ENCODE peak calls at places on chromosome 14, in nine cellular contexts. One of them, this sample, is unnamed.

GRCh38 chr14:57962293-57962996 is 96.6 kb upstream of the SLC35F4 start:
- ATAC-seq in PC-3: peak; percentile 35
- ATAC-seq in A549: no peak
- ATAC-seq in natural killer cell: no peak
- ATAC-seq in stimulated activated effector memory CD8-positive, alpha-beta T cell treated with anti-CD3 and anti-CD28 coated beads, Interleukin-12 subunit alpha, Interleukin-12 subunit beta, amount 100 ng/mL, for 72 hours: no peak
- ATAC-seq in left colon: no peak
- ATAC-seq in lung: no peak
- ATAC-seq in DND-41: no peak
- ATAC-seq in left ventricle myocardium superior: peak; percentile 34
- ATAC-seq in this sample: no peak

GRCh38 chr14:43135877-43136411 is 1371.1 kb downstream of the FSCB start:
- ATAC-seq in PC-3: no peak
- ATAC-seq in A549: no peak
- ATAC-seq in natural killer cell: no peak
- ATAC-seq in stimulated activated effector memory CD8-positive, alpha-beta T cell treated with anti-CD3 and anti-CD28 coated beads, Interleukin-12 subunit alpha, Interleukin-12 subunit beta, amount 100 ng/mL, for 72 hours: no peak
- ATAC-seq in left colon: no peak
- ATAC-seq in lung: no peak
- ATAC-seq in DND-41: no peak
- ATAC-seq in left ventricle myocardium superior: no peak
- ATAC-seq in this sample: no peak

GRCh38 chr14:23167006-23167847 is 16.2 kb downstream of the SLC7A8 start:
- ATAC-seq in PC-3: no peak
- ATAC-seq in A549: no peak
- ATAC-seq in natural killer cell: no peak
- ATAC-seq in stimulated activated effector memory CD8-positive, alpha-beta T cell treated with anti-CD3 and anti-CD28 coated beads, Interleukin-12 subunit alpha, Interleukin-12 subunit beta, amount 100 ng/mL, for 72 hours: no peak
- ATAC-seq in left colon: peak; percentile 66
- ATAC-seq in lung: no peak
- ATAC-seq in DND-41: no peak
- ATAC-seq in left ventricle myocardium superior: no peak
- ATAC-seq in this sample: no peak

GRCh38 chr14:64411001-64411400 is 22.8 kb downstream of the MTHFD1 start:
- ATAC-seq in PC-3: no peak
- ATAC-seq in A549: no peak
- ATAC-seq in natural killer cell: no peak
- ATAC-seq in stimulated activated effector memory CD8-positive, alpha-beta T cell treated with anti-CD3 and anti-CD28 coated beads, Interleukin-12 subunit alpha, Interleukin-12 subunit beta, amount 100 ng/mL, for 72 hours: no peak
- ATAC-seq in left colon: no peak
- ATAC-seq in lung: no peak
- ATAC-seq in DND-41: no peak
- ATAC-seq in left ventricle myocardium superior: no peak
- ATAC-seq in this sample: no peak

GRCh38 chr14:94144765-94145164 is 15.4 kb upstream of the IFI27L2 start:
- ATAC-seq in PC-3: no peak
- ATAC-seq in A549: no peak
- ATAC-seq in natural killer cell: no peak
- ATAC-seq in stimulated activated effector memory CD8-positive, alpha-beta T cell treated with anti-CD3 and anti-CD28 coated beads, Interleukin-12 subunit alpha, Interleukin-12 subunit beta, amount 100 ng/mL, for 72 hours: no peak
- ATAC-seq in left colon: no peak
- ATAC-seq in lung: no peak
- ATAC-seq in DND-41: peak; percentile 72
- ATAC-seq in left ventricle myocardium superior: no peak
- ATAC-seq in this sample: no peak

GRCh38 chr14:23324455-23324846 is 3.2 kb downstream of the PABPN1 start:
- ATAC-seq in PC-3: no peak
- ATAC-seq in A549: no peak
- ATAC-seq in natural killer cell: no peak
- ATAC-seq in stimulated activated effector memory CD8-positive, alpha-beta T cell treated with anti-CD3 and anti-CD28 coated beads, Interleukin-12 subunit alpha, Interleukin-12 subunit beta, amount 100 ng/mL, for 72 hours: no peak
- ATAC-seq in left colon: no peak
- ATAC-seq in lung: no peak
- ATAC-seq in DND-41: no peak
- ATAC-seq in left ventricle myocardium superior: no peak
- ATAC-seq in this sample: no peak

GRCh38 chr14:92247937-92248336 is 75.0 kb upstream of the SLC24A4 start:
- ATAC-seq in PC-3: no peak
- ATAC-seq in A549: no peak
- ATAC-seq in natural killer cell: no peak
- ATAC-seq in stimulated activated effector memory CD8-positive, alpha-beta T cell treated with anti-CD3 and anti-CD28 coated beads, Interleukin-12 subunit alpha, Interleukin-12 subunit beta, amount 100 ng/mL, for 72 hours: no peak
- ATAC-seq in left colon: no peak
- ATAC-seq in lung: no peak
- ATAC-seq in DND-41: no peak
- ATAC-seq in left ventricle myocardium superior: peak; percentile 19
- ATAC-seq in this sample: no peak

GRCh38 chr14:74641581-74641980 is 29.5 kb upstream of the LTBP2 start:
- ATAC-seq in PC-3: no peak
- ATAC-seq in A549: no peak
- ATAC-seq in natural killer cell: no peak
- ATAC-seq in stimulated activated effector memory CD8-positive, alpha-beta T cell treated with anti-CD3 and anti-CD28 coated beads, Interleukin-12 subunit alpha, Interleukin-12 subunit beta, amount 100 ng/mL, for 72 hours: no peak
- ATAC-seq in left colon: no peak
- ATAC-seq in lung: no peak
- ATAC-seq in DND-41: no peak
- ATAC-seq in left ventricle myocardium superior: peak; percentile 24
- ATAC-seq in this sample: no peak

GRCh38 chr14:75519826-75520692 is 2.2 kb upstream of the BATF start:
- ATAC-seq in PC-3: peak; percentile 85
- ATAC-seq in A549: peak; percentile 44
- ATAC-seq in natural killer cell: no peak
- ATAC-seq in stimulated activated effector memory CD8-positive, alpha-beta T cell treated with anti-CD3 and anti-CD28 coated beads, Interleukin-12 subunit alpha, Interleukin-12 subunit beta, amount 100 ng/mL, for 72 hours: peak; percentile 56
- ATAC-seq in left colon: no peak
- ATAC-seq in lung: no peak
- ATAC-seq in DND-41: no peak
- ATAC-seq in left ventricle myocardium superior: no peak
- ATAC-seq in this sample: no peak

GRCh38 chr14:29016050-29016900 is 249.7 kb downstream of the FOXG1 start:
- ATAC-seq in PC-3: peak; percentile 70
- ATAC-seq in A549: peak; percentile 43
- ATAC-seq in natural killer cell: no peak
- ATAC-seq in stimulated activated effector memory CD8-positive, alpha-beta T cell treated with anti-CD3 and anti-CD28 coated beads, Interleukin-12 subunit alpha, Interleukin-12 subunit beta, amount 100 ng/mL, for 72 hours: no peak
- ATAC-seq in left colon: no peak
- ATAC-seq in lung: peak; percentile 34
- ATAC-seq in DND-41: peak; percentile 44
- ATAC-seq in left ventricle myocardium superior: no peak
- ATAC-seq in this sample: no peak

GRCh38 chr14:64770751-64771150 is 66.5 kb downstream of the PLEKHG3 start:
- ATAC-seq in PC-3: no peak
- ATAC-seq in A549: no peak
- ATAC-seq in natural killer cell: no peak
- ATAC-seq in stimulated activated effector memory CD8-positive, alpha-beta T cell treated with anti-CD3 and anti-CD28 coated beads, Interleukin-12 subunit alpha, Interleukin-12 subunit beta, amount 100 ng/mL, for 72 hours: no peak
- ATAC-seq in left colon: no peak
- ATAC-seq in lung: no peak
- ATAC-seq in DND-41: no peak
- ATAC-seq in left ventricle myocardium superior: no peak
- ATAC-seq in this sample: no peak

GRCh38 chr14:99737956-99738667 is 54.0 kb downstream of the CYP46A1 start:
- ATAC-seq in PC-3: peak; percentile 71
- ATAC-seq in A549: peak; percentile 55
- ATAC-seq in natural killer cell: no peak
- ATAC-seq in stimulated activated effector memory CD8-positive, alpha-beta T cell treated with anti-CD3 and anti-CD28 coated beads, Interleukin-12 subunit alpha, Interleukin-12 subunit beta, amount 100 ng/mL, for 72 hours: no peak
- ATAC-seq in left colon: peak; percentile 34
- ATAC-seq in lung: peak; percentile 36
- ATAC-seq in DND-41: no peak
- ATAC-seq in left ventricle myocardium superior: peak; percentile 46
- ATAC-seq in this sample: peak; percentile 24

GRCh38 chr14:95460647-95461478 is 55.6 kb downstream of the SYNE3 start:
- ATAC-seq in PC-3: peak; percentile 76
- ATAC-seq in A549: peak; percentile 79
- ATAC-seq in natural killer cell: no peak
- ATAC-seq in stimulated activated effector memory CD8-positive, alpha-beta T cell treated with anti-CD3 and anti-CD28 coated beads, Interleukin-12 subunit alpha, Interleukin-12 subunit beta, amount 100 ng/mL, for 72 hours: no peak
- ATAC-seq in left colon: peak; percentile 52
- ATAC-seq in lung: peak; percentile 20
- ATAC-seq in DND-41: no peak
- ATAC-seq in left ventricle myocardium superior: no peak
- ATAC-seq in this sample: peak; percentile 74

GRCh38 chr14:45095143-45095542 is 11.2 kb downstream of the PRPF39 start:
- ATAC-seq in PC-3: no peak
- ATAC-seq in A549: no peak
- ATAC-seq in natural killer cell: no peak
- ATAC-seq in stimulated activated effector memory CD8-positive, alpha-beta T cell treated with anti-CD3 and anti-CD28 coated beads, Interleukin-12 subunit alpha, Interleukin-12 subunit beta, amount 100 ng/mL, for 72 hours: peak; percentile 99
- ATAC-seq in left colon: no peak
- ATAC-seq in lung: no peak
- ATAC-seq in DND-41: no peak
- ATAC-seq in left ventricle myocardium superior: no peak
- ATAC-seq in this sample: no peak

GRCh38 chr14:63308723-63309317 is 9.9 kb downstream of the GPHB5 start:
- ATAC-seq in PC-3: peak; percentile 93
- ATAC-seq in A549: peak; percentile 77
- ATAC-seq in natural killer cell: no peak
- ATAC-seq in stimulated activated effector memory CD8-positive, alpha-beta T cell treated with anti-CD3 and anti-CD28 coated beads, Interleukin-12 subunit alpha, Interleukin-12 subunit beta, amount 100 ng/mL, for 72 hours: no peak
- ATAC-seq in left colon: no peak
- ATAC-seq in lung: no peak
- ATAC-seq in DND-41: no peak
- ATAC-seq in left ventricle myocardium superior: no peak
- ATAC-seq in this sample: no peak

GRCh38 chr14:56150645-56151345 is 32.6 kb downstream of the PELI2 start:
- ATAC-seq in PC-3: no peak
- ATAC-seq in A549: peak; percentile 70
- ATAC-seq in natural killer cell: peak; percentile 69
- ATAC-seq in stimulated activated effector memory CD8-positive, alpha-beta T cell treated with anti-CD3 and anti-CD28 coated beads, Interleukin-12 subunit alpha, Interleukin-12 subunit beta, amount 100 ng/mL, for 72 hours: peak; percentile 74
- ATAC-seq in left colon: no peak
- ATAC-seq in lung: no peak
- ATAC-seq in DND-41: peak; percentile 55
- ATAC-seq in left ventricle myocardium superior: no peak
- ATAC-seq in this sample: no peak

GRCh38 chr14:100899841-100900771 is 3.4 kb downstream of the RTL1 start:
- ATAC-seq in PC-3: peak; percentile 15
- ATAC-seq in A549: no peak
- ATAC-seq in natural killer cell: no peak
- ATAC-seq in stimulated activated effector memory CD8-positive, alpha-beta T cell treated with anti-CD3 and anti-CD28 coated beads, Interleukin-12 subunit alpha, Interleukin-12 subunit beta, amount 100 ng/mL, for 72 hours: no peak
- ATAC-seq in left colon: peak; percentile 64
- ATAC-seq in lung: no peak
- ATAC-seq in DND-41: no peak
- ATAC-seq in left ventricle myocardium superior: peak; percentile 74
- ATAC-seq in this sample: peak; percentile 39

GRCh38 chr14:103220134-103220981 is 97.1 kb downstream of the TNFAIP2 start:
- ATAC-seq in PC-3: no peak
- ATAC-seq in A549: no peak
- ATAC-seq in natural killer cell: no peak
- ATAC-seq in stimulated activated effector memory CD8-positive, alpha-beta T cell treated with anti-CD3 and anti-CD28 coated beads, Interleukin-12 subunit alpha, Interleukin-12 subunit beta, amount 100 ng/mL, for 72 hours: no peak
- ATAC-seq in left colon: no peak
- ATAC-seq in lung: no peak
- ATAC-seq in DND-41: no peak
- ATAC-seq in left ventricle myocardium superior: no peak
- ATAC-seq in this sample: no peak

GRCh38 chr14:93013368-93013719 is 90.4 kb downstream of the CHGA start:
- ATAC-seq in PC-3: no peak
- ATAC-seq in A549: no peak
- ATAC-seq in natural killer cell: no peak
- ATAC-seq in stimulated activated effector memory CD8-positive, alpha-beta T cell treated with anti-CD3 and anti-CD28 coated beads, Interleukin-12 subunit alpha, Interleukin-12 subunit beta, amount 100 ng/mL, for 72 hours: peak; percentile 59
- ATAC-seq in left colon: no peak
- ATAC-seq in lung: no peak
- ATAC-seq in DND-41: no peak
- ATAC-seq in left ventricle myocardium superior: no peak
- ATAC-seq in this sample: no peak

GRCh38 chr14:105491366-105492006 is 440 bp downstream of the TEDC1 start:
- ATAC-seq in PC-3: peak; percentile 9
- ATAC-seq in A549: no peak
- ATAC-seq in natural killer cell: peak; percentile 35
- ATAC-seq in stimulated activated effector memory CD8-positive, alpha-beta T cell treated with anti-CD3 and anti-CD28 coated beads, Interleukin-12 subunit alpha, Interleukin-12 subunit beta, amount 100 ng/mL, for 72 hours: peak; percentile 8
- ATAC-seq in left colon: peak; percentile 37
- ATAC-seq in lung: peak; percentile 10
- ATAC-seq in DND-41: peak; percentile 8
- ATAC-seq in left ventricle myocardium superior: peak; percentile 0
- ATAC-seq in this sample: no peak

GRCh38 chr14:97137705-97138104 is 340.5 kb downstream of the VRK1 start:
- ATAC-seq in PC-3: no peak
- ATAC-seq in A549: no peak
- ATAC-seq in natural killer cell: no peak
- ATAC-seq in stimulated activated effector memory CD8-positive, alpha-beta T cell treated with anti-CD3 and anti-CD28 coated beads, Interleukin-12 subunit alpha, Interleukin-12 subunit beta, amount 100 ng/mL, for 72 hours: peak; percentile 72
- ATAC-seq in left colon: no peak
- ATAC-seq in lung: no peak
- ATAC-seq in DND-41: no peak
- ATAC-seq in left ventricle myocardium superior: no peak
- ATAC-seq in this sample: no peak

GRCh38 chr14:33914676-33915516 is 36.0 kb downstream of the EGLN3 start:
- ATAC-seq in PC-3: peak; percentile 90
- ATAC-seq in A549: peak; percentile 93
- ATAC-seq in natural killer cell: no peak
- ATAC-seq in stimulated activated effector memory CD8-positive, alpha-beta T cell treated with anti-CD3 and anti-CD28 coated beads, Interleukin-12 subunit alpha, Interleukin-12 subunit beta, amount 100 ng/mL, for 72 hours: no peak
- ATAC-seq in left colon: peak; percentile 69
- ATAC-seq in lung: no peak
- ATAC-seq in DND-41: no peak
- ATAC-seq in left ventricle myocardium superior: no peak
- ATAC-seq in this sample: peak; percentile 65

GRCh38 chr14:21203470-21204166 is 47.8 kb upstream of the OR5AU1 start:
- ATAC-seq in PC-3: peak; percentile 10
- ATAC-seq in A549: no peak
- ATAC-seq in natural killer cell: no peak
- ATAC-seq in stimulated activated effector memory CD8-positive, alpha-beta T cell treated with anti-CD3 and anti-CD28 coated beads, Interleukin-12 subunit alpha, Interleukin-12 subunit beta, amount 100 ng/mL, for 72 hours: no peak
- ATAC-seq in left colon: no peak
- ATAC-seq in lung: no peak
- ATAC-seq in DND-41: peak; percentile 16
- ATAC-seq in left ventricle myocardium superior: peak; percentile 13
- ATAC-seq in this sample: no peak

GRCh38 chr14:104547998-104548700 is 31.4 kb upstream of the C14orf180 start:
- ATAC-seq in PC-3: no peak
- ATAC-seq in A549: no peak
- ATAC-seq in natural killer cell: no peak
- ATAC-seq in stimulated activated effector memory CD8-positive, alpha-beta T cell treated with anti-CD3 and anti-CD28 coated beads, Interleukin-12 subunit alpha, Interleukin-12 subunit beta, amount 100 ng/mL, for 72 hours: no peak
- ATAC-seq in left colon: no peak
- ATAC-seq in lung: no peak
- ATAC-seq in DND-41: no peak
- ATAC-seq in left ventricle myocardium superior: no peak
- ATAC-seq in this sample: no peak

GRCh38 chr14:104152686-104153398 is 14.5 kb downstream of the KIF26A start:
- ATAC-seq in PC-3: no peak
- ATAC-seq in A549: no peak
- ATAC-seq in natural killer cell: no peak
- ATAC-seq in stimulated activated effector memory CD8-positive, alpha-beta T cell treated with anti-CD3 and anti-CD28 coated beads, Interleukin-12 subunit alpha, Interleukin-12 subunit beta, amount 100 ng/mL, for 72 hours: no peak
- ATAC-seq in left colon: no peak
- ATAC-seq in lung: no peak
- ATAC-seq in DND-41: no peak
- ATAC-seq in left ventricle myocardium superior: no peak
- ATAC-seq in this sample: no peak

GRCh38 chr14:73777420-73777819 is 63.2 kb upstream of the PNMA1 start:
- ATAC-seq in PC-3: no peak
- ATAC-seq in A549: peak; percentile 45
- ATAC-seq in natural killer cell: no peak
- ATAC-seq in stimulated activated effector memory CD8-positive, alpha-beta T cell treated with anti-CD3 and anti-CD28 coated beads, Interleukin-12 subunit alpha, Interleukin-12 subunit beta, amount 100 ng/mL, for 72 hours: peak; percentile 55
- ATAC-seq in left colon: peak; percentile 40
- ATAC-seq in lung: no peak
- ATAC-seq in DND-41: peak; percentile 42
- ATAC-seq in left ventricle myocardium superior: peak; percentile 17
- ATAC-seq in this sample: no peak

GRCh38 chr14:39366460-39367386 is 65.5 kb downstream of the FBXO33 start:
- ATAC-seq in PC-3: peak; percentile 16
- ATAC-seq in A549: peak; percentile 64
- ATAC-seq in natural killer cell: no peak
- ATAC-seq in stimulated activated effector memory CD8-positive, alpha-beta T cell treated with anti-CD3 and anti-CD28 coated beads, Interleukin-12 subunit alpha, Interleukin-12 subunit beta, amount 100 ng/mL, for 72 hours: no peak
- ATAC-seq in left colon: no peak
- ATAC-seq in lung: no peak
- ATAC-seq in DND-41: peak; percentile 29
- ATAC-seq in left ventricle myocardium superior: peak; percentile 37
- ATAC-seq in this sample: no peak

GRCh38 chr14:100091386-100091785 is 26.2 kb downstream of the EVL start:
- ATAC-seq in PC-3: no peak
- ATAC-seq in A549: no peak
- ATAC-seq in natural killer cell: no peak
- ATAC-seq in stimulated activated effector memory CD8-positive, alpha-beta T cell treated with anti-CD3 and anti-CD28 coated beads, Interleukin-12 subunit alpha, Interleukin-12 subunit beta, amount 100 ng/mL, for 72 hours: no peak
- ATAC-seq in left colon: no peak
- ATAC-seq in lung: no peak
- ATAC-seq in DND-41: no peak
- ATAC-seq in left ventricle myocardium superior: no peak
- ATAC-seq in this sample: no peak

GRCh38 chr14:58981840-58982239 is 206.6 kb upstream of the DAAM1 start:
- ATAC-seq in PC-3: no peak
- ATAC-seq in A549: no peak
- ATAC-seq in natural killer cell: no peak
- ATAC-seq in stimulated activated effector memory CD8-positive, alpha-beta T cell treated with anti-CD3 and anti-CD28 coated beads, Interleukin-12 subunit alpha, Interleukin-12 subunit beta, amount 100 ng/mL, for 72 hours: no peak
- ATAC-seq in left colon: no peak
- ATAC-seq in lung: no peak
- ATAC-seq in DND-41: no peak
- ATAC-seq in left ventricle myocardium superior: no peak
- ATAC-seq in this sample: no peak

GRCh38 chr14:84036863-84037262 is 1493.1 kb upstream of the FLRT2 start:
- ATAC-seq in PC-3: no peak
- ATAC-seq in A549: no peak
- ATAC-seq in natural killer cell: peak; percentile 93
- ATAC-seq in stimulated activated effector memory CD8-positive, alpha-beta T cell treated with anti-CD3 and anti-CD28 coated beads, Interleukin-12 subunit alpha, Interleukin-12 subunit beta, amount 100 ng/mL, for 72 hours: peak; percentile 55
- ATAC-seq in left colon: no peak
- ATAC-seq in lung: no peak
- ATAC-seq in DND-41: peak; percentile 80
- ATAC-seq in left ventricle myocardium superior: no peak
- ATAC-seq in this sample: no peak

GRCh38 chr14:32656609-32657008 is 282.1 kb upstream of the NPAS3 start:
- ATAC-seq in PC-3: no peak
- ATAC-seq in A549: no peak
- ATAC-seq in natural killer cell: no peak
- ATAC-seq in stimulated activated effector memory CD8-positive, alpha-beta T cell treated with anti-CD3 and anti-CD28 coated beads, Interleukin-12 subunit alpha, Interleukin-12 subunit beta, amount 100 ng/mL, for 72 hours: no peak
- ATAC-seq in left colon: no peak
- ATAC-seq in lung: no peak
- ATAC-seq in DND-41: no peak
- ATAC-seq in left ventricle myocardium superior: peak; percentile 24
- ATAC-seq in this sample: no peak